ENCODE peak calls at places on chromosomes 5 and 9, in six cellular contexts. One of them, this sample, is unnamed.

GRCh38 chr5:58759745-58760144 is 176.9 kb downstream of the RAB3C start:
- DNase-seq in astrocyte: no peak
- DNase-seq in endothelial cell of umbilical vein: peak
- DNase-seq in HepG2: no peak
- DNase-seq in fibroblast of lung: no peak
- DNase-seq in MM.1S: peak
- DNase-seq in this sample: no peak

GRCh38 chr5:89756955-89757354 is 652.6 kb downstream of the CETN3 start:
- DNase-seq in endothelial cell of umbilical vein: no peak
- DNase-seq in fibroblast of lung: peak
- DNase-seq in HepG2: no peak
- DNase-seq in astrocyte: peak
- DNase-seq in MM.1S: no peak
- DNase-seq in this sample: no peak

GRCh38 chr9:103242025-103242424 is 246.9 kb downstream of the CYLC2 start:
- DNase-seq in endothelial cell of umbilical vein: no peak
- DNase-seq in astrocyte: no peak
- DNase-seq in HepG2: no peak
- DNase-seq in MM.1S: no peak
- DNase-seq in fibroblast of lung: no peak
- DNase-seq in this sample: peak

GRCh38 chr9:130601100-130601499 is 21.7 kb downstream of the FUBP3 start:
- DNase-seq in fibroblast of lung: no peak
- DNase-seq in endothelial cell of umbilical vein: no peak
- DNase-seq in HepG2: peak
- DNase-seq in astrocyte: no peak
- DNase-seq in MM.1S: no peak
- DNase-seq in this sample: no peak

GRCh38 chr9:137797206-137798120 is 80.1 kb upstream of the CACNA1B start:
- DNase-seq in MM.1S: no peak
- DNase-seq in fibroblast of lung: no peak
- DNase-seq in endothelial cell of umbilical vein: no peak
- DNase-seq in astrocyte: no peak
- DNase-seq in HepG2: no peak
- DNase-seq in this sample: no peak

GRCh38 chr9:88998911-88999310 is 7.6 kb downstream of the S1PR3 start:
- DNase-seq in astrocyte: peak
- DNase-seq in fibroblast of lung: peak
- DNase-seq in endothelial cell of umbilical vein: peak
- DNase-seq in MM.1S: no peak
- DNase-seq in HepG2: no peak
- DNase-seq in this sample: no peak

GRCh38 chr5:58462623-58463230 is 2.8 kb upstream of the PLK2 start:
- DNase-seq in MM.1S: peak
- DNase-seq in endothelial cell of umbilical vein: peak
- DNase-seq in HepG2: peak
- DNase-seq in fibroblast of lung: peak
- DNase-seq in astrocyte: peak
- DNase-seq in this sample: peak

GRCh38 chr5:32831630-32832029 is 120.5 kb downstream of the NPR3 start:
- DNase-seq in fibroblast of lung: no peak
- DNase-seq in MM.1S: no peak
- DNase-seq in endothelial cell of umbilical vein: no peak
- DNase-seq in HepG2: no peak
- DNase-seq in astrocyte: no peak
- DNase-seq in this sample: no peak

GRCh38 chr9:106864533-106865143 is 1.7 kb downstream of the ZNF462 start:
- DNase-seq in HepG2: no peak
- DNase-seq in astrocyte: peak
- DNase-seq in fibroblast of lung: peak
- DNase-seq in endothelial cell of umbilical vein: peak
- DNase-seq in MM.1S: no peak
- DNase-seq in this sample: peak

GRCh38 chr5:149355688-149356087 is 2.2 kb upstream of the PCYOX1L start:
- DNase-seq in MM.1S: peak
- DNase-seq in astrocyte: no peak
- DNase-seq in HepG2: no peak
- DNase-seq in fibroblast of lung: no peak
- DNase-seq in endothelial cell of umbilical vein: no peak
- DNase-seq in this sample: no peak

GRCh38 chr5:61100425-61100824 is 61.8 kb downstream of the SMIM15 start:
- DNase-seq in HepG2: no peak
- DNase-seq in endothelial cell of umbilical vein: peak
- DNase-seq in astrocyte: no peak
- DNase-seq in MM.1S: no peak
- DNase-seq in fibroblast of lung: no peak
- DNase-seq in this sample: no peak

GRCh38 chr9:82680179-82680935 is 382.6 kb downstream of the RASEF start:
- DNase-seq in endothelial cell of umbilical vein: no peak
- DNase-seq in MM.1S: no peak
- DNase-seq in HepG2: no peak
- DNase-seq in fibroblast of lung: no peak
- DNase-seq in astrocyte: no peak
- DNase-seq in this sample: no peak

GRCh38 chr5:180648658-180649296 is 623 bp downstream of the FLT4 start:
- DNase-seq in fibroblast of lung: no peak
- DNase-seq in endothelial cell of umbilical vein: no peak
- DNase-seq in MM.1S: no peak
- DNase-seq in astrocyte: no peak
- DNase-seq in HepG2: no peak
- DNase-seq in this sample: peak

GRCh38 chr5:6950872-6951271 is 237.6 kb downstream of the TENT4A start:
- DNase-seq in endothelial cell of umbilical vein: no peak
- DNase-seq in MM.1S: no peak
- DNase-seq in HepG2: no peak
- DNase-seq in astrocyte: no peak
- DNase-seq in fibroblast of lung: no peak
- DNase-seq in this sample: no peak

GRCh38 chr9:5041390-5042115 is 56.5 kb downstream of the JAK2 start:
- DNase-seq in endothelial cell of umbilical vein: no peak
- DNase-seq in HepG2: no peak
- DNase-seq in astrocyte: no peak
- DNase-seq in fibroblast of lung: no peak
- DNase-seq in MM.1S: no peak
- DNase-seq in this sample: no peak

GRCh38 chr5:12323637-12324229 is 419.5 kb upstream of the CTNND2 start:
- DNase-seq in MM.1S: no peak
- DNase-seq in HepG2: no peak
- DNase-seq in astrocyte: no peak
- DNase-seq in endothelial cell of umbilical vein: no peak
- DNase-seq in fibroblast of lung: no peak
- DNase-seq in this sample: no peak

GRCh38 chr5:76314643-76315042 is 88.4 kb upstream of the IQGAP2 start:
- DNase-seq in endothelial cell of umbilical vein: no peak
- DNase-seq in HepG2: peak
- DNase-seq in MM.1S: no peak
- DNase-seq in fibroblast of lung: no peak
- DNase-seq in astrocyte: no peak
- DNase-seq in this sample: no peak

GRCh38 chr5:168766038-168766700 is 187.0 kb upstream of the PANK3 start:
- DNase-seq in HepG2: no peak
- DNase-seq in fibroblast of lung: no peak
- DNase-seq in MM.1S: no peak
- DNase-seq in endothelial cell of umbilical vein: no peak
- DNase-seq in astrocyte: no peak
- DNase-seq in this sample: no peak

GRCh38 chr5:9015250-9015936 is 530.5 kb downstream of the SEMA5A start:
- DNase-seq in MM.1S: no peak
- DNase-seq in fibroblast of lung: peak
- DNase-seq in endothelial cell of umbilical vein: no peak
- DNase-seq in astrocyte: peak
- DNase-seq in HepG2: no peak
- DNase-seq in this sample: no peak

GRCh38 chr5:159902444-159903121 is 13.7 kb upstream of the ADRA1B start:
- DNase-seq in fibroblast of lung: peak
- DNase-seq in endothelial cell of umbilical vein: no peak
- DNase-seq in astrocyte: peak
- DNase-seq in HepG2: no peak
- DNase-seq in MM.1S: no peak
- DNase-seq in this sample: peak

GRCh38 chr5:57505640-57506039 is 23.0 kb upstream of the ACTBL2 start:
- DNase-seq in HepG2: no peak
- DNase-seq in astrocyte: no peak
- DNase-seq in endothelial cell of umbilical vein: no peak
- DNase-seq in fibroblast of lung: no peak
- DNase-seq in MM.1S: no peak
- DNase-seq in this sample: no peak

GRCh38 chr5:133869675-133869978 is 98.8 kb downstream of the C5orf15 start:
- DNase-seq in HepG2: no peak
- DNase-seq in MM.1S: no peak
- DNase-seq in fibroblast of lung: no peak
- DNase-seq in astrocyte: no peak
- DNase-seq in endothelial cell of umbilical vein: no peak
- DNase-seq in this sample: no peak

GRCh38 chr9:68505681-68506409 is 34.8 kb downstream of the TMEM252 start:
- DNase-seq in fibroblast of lung: no peak
- DNase-seq in astrocyte: no peak
- DNase-seq in HepG2: no peak
- DNase-seq in MM.1S: no peak
- DNase-seq in endothelial cell of umbilical vein: no peak
- DNase-seq in this sample: no peak

GRCh38 chr5:164224772-164225171 is 719.4 kb downstream of the MAT2B start:
- DNase-seq in MM.1S: no peak
- DNase-seq in HepG2: no peak
- DNase-seq in astrocyte: no peak
- DNase-seq in fibroblast of lung: no peak
- DNase-seq in endothelial cell of umbilical vein: no peak
- DNase-seq in this sample: no peak

GRCh38 chr9:121331992-121332685 is 37.9 kb downstream of the STOM start:
- DNase-seq in MM.1S: no peak
- DNase-seq in endothelial cell of umbilical vein: peak
- DNase-seq in HepG2: no peak
- DNase-seq in fibroblast of lung: no peak
- DNase-seq in astrocyte: no peak
- DNase-seq in this sample: no peak

GRCh38 chr5:153159611-153160010 is 330.9 kb upstream of the GRIA1 start:
- DNase-seq in endothelial cell of umbilical vein: no peak
- DNase-seq in MM.1S: no peak
- DNase-seq in fibroblast of lung: peak
- DNase-seq in astrocyte: peak
- DNase-seq in HepG2: no peak
- DNase-seq in this sample: no peak

DNA sequence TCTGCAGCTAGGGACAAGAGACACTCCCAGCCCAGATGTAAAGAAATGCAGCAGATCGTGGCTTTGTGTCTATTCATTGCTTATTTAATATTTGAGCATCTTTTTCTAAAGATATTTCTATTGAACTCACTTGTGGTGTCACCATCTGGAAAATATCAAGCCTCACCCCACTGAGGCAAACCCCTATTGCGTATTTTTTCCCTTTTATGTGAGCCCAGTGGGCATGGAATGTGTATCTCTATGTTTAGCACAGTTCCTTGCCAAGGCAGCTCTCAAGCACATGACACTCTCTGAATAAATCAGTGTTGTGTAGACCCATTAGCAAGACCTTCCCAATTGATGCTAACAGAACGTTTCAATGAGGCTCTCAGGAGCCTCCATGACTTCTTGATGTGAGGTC is 81.6 kb downstream of the TMEM174 start:
- DNase-seq in fibroblast of lung: no peak
- DNase-seq in astrocyte: no peak
- DNase-seq in MM.1S: no peak
- DNase-seq in HepG2: no peak
- DNase-seq in endothelial cell of umbilical vein: no peak
- DNase-seq in this sample: no peak
- H3K4me2 ChIP-seq in fibroblast of lung: no peak
- H3K4me2 ChIP-seq in astrocyte: no peak
- H3K4me2 ChIP-seq in MM.1S: no peak
- H3K4me2 ChIP-seq in HepG2: no peak
- H3K4me2 ChIP-seq in endothelial cell of umbilical vein: no peak
- H3K4me2 ChIP-seq in this sample: no peak

GRCh38 chr9:76905661-76905983 is 292 bp downstream of the PRUNE2 start:
- DNase-seq in MM.1S: no peak
- DNase-seq in endothelial cell of umbilical vein: no peak
- DNase-seq in fibroblast of lung: peak
- DNase-seq in astrocyte: no peak
- DNase-seq in HepG2: no peak
- DNase-seq in this sample: no peak

GRCh38 chr9:76902395-76902794 is 3.5 kb downstream of the PRUNE2 start:
- DNase-seq in HepG2: no peak
- DNase-seq in astrocyte: no peak
- DNase-seq in endothelial cell of umbilical vein: no peak
- DNase-seq in MM.1S: no peak
- DNase-seq in fibroblast of lung: no peak
- DNase-seq in this sample: no peak

GRCh38 chr9:76904661-76905457 is 1.1 kb downstream of the PRUNE2 start:
- DNase-seq in fibroblast of lung: no peak
- DNase-seq in astrocyte: no peak
- DNase-seq in HepG2: no peak
- DNase-seq in MM.1S: no peak
- DNase-seq in endothelial cell of umbilical vein: no peak
- DNase-seq in this sample: no peak

GRCh38 chr9:76901801-76902200 is 4.1 kb downstream of the PRUNE2 start:
- DNase-seq in HepG2: no peak
- DNase-seq in fibroblast of lung: no peak
- DNase-seq in astrocyte: no peak
- DNase-seq in endothelial cell of umbilical vein: no peak
- DNase-seq in MM.1S: no peak
- DNase-seq in this sample: no peak

GRCh38 chr9:76905984-76906861 is at the start of gene PRUNE2:
- DNase-seq in MM.1S: no peak
- DNase-seq in fibroblast of lung: peak
- DNase-seq in HepG2: no peak
- DNase-seq in astrocyte: peak
- DNase-seq in endothelial cell of umbilical vein: peak
- DNase-seq in this sample: peak
- TF ChIP-seq EZH2 in MM.1S: no peak
- TF ChIP-seq EZH2 in fibroblast of lung: no peak
- TF ChIP-seq EZH2 in HepG2: no peak
- TF ChIP-seq EZH2 in astrocyte: no peak
- TF ChIP-seq EZH2 in endothelial cell of umbilical vein: no peak
- TF ChIP-seq EZH2 in this sample: no peak

DNA sequence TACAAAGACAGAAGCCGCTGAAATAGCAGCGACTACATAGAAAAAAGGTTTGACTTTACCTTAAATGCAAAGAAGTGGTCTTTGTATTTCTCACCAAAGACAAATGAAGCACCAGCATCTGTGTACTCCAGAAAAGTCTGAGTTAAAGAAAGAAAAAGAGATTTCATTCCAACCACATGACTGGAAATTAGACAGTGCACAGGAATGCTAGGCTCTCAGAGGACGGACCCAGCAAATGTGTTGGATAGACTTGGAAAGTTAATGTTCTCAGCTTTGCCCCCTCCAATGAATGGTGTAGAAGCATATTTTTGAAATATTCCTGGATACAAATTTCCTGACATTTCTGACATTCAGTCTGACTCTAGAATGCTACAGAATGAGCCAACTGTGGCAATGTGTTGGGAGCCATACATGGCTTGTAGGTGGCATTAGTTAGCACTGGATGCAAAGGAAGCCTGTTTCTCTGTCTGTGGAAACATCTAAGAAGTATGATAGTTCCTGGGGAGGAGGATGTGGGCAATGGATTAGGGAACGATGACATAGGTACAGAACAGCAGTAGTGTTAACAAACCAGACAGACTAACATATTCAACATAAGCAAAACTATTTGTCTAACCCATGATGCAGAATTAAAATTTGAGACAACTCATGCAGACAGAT is 43.3 kb downstream of the SLC28A3 start:
- DNase-seq in astrocyte: peak
- DNase-seq in HepG2: no peak
- DNase-seq in endothelial cell of umbilical vein: no peak
- DNase-seq in fibroblast of lung: peak
- DNase-seq in MM.1S: no peak
- DNase-seq in this sample: no peak
- H3K4me2 ChIP-seq in astrocyte: peak
- H3K4me2 ChIP-seq in HepG2: no peak
- H3K4me2 ChIP-seq in endothelial cell of umbilical vein: no peak
- H3K4me2 ChIP-seq in fibroblast of lung: peak
- H3K4me2 ChIP-seq in MM.1S: no peak
- H3K4me2 ChIP-seq in this sample: no peak

GRCh38 chr9:37025381-37026084 is 8.5 kb downstream of the PAX5 start:
- DNase-seq in HepG2: no peak
- DNase-seq in MM.1S: no peak
- DNase-seq in astrocyte: no peak
- DNase-seq in fibroblast of lung: no peak
- DNase-seq in endothelial cell of umbilical vein: no peak
- DNase-seq in this sample: no peak
- TF ChIP-seq EZH2 in HepG2: no peak
- TF ChIP-seq EZH2 in MM.1S: no peak
- TF ChIP-seq EZH2 in astrocyte: peak
- TF ChIP-seq EZH2 in fibroblast of lung: peak
- TF ChIP-seq EZH2 in endothelial cell of umbilical vein: peak
- TF ChIP-seq EZH2 in this sample: no peak